ENCODE peak calls at places on chromosome 13, in four cellular contexts. K, A, G and Y are unnamed samples.

GRCh38 chr13:48235100-48235813 is 2.3 kb downstream of the ITM2B start:
- DNase-seq in A (peak), K (no peak), G (no peak), Y (no peak)

GRCh38 chr13:44051405-44051804 is 171.7 kb downstream of the LACC1 start:
- DNase-seq in A (no peak), K (no peak), G (no peak), Y (no peak)

GRCh38 chr13:78160793-78161192 is 242.2 kb upstream of the EDNRB start:
- DNase-seq in G (peak), K (peak), A (peak), Y (peak)

GRCh38 chr13:113608246-113608635 is 23.7 kb downstream of the TFDP1 start:
- DNase-seq in G (no peak), K (no peak), A (no peak), Y (no peak)

GRCh38 chr13:75544681-75545333 is 4.8 kb upstream of the UCHL3 start:
- DNase-seq in A (no peak), G (peak), K (no peak), Y (no peak)

GRCh38 chr13:51620165-51620983 is 36.1 kb downstream of the WDFY2 start:
- DNase-seq in G (peak), A (no peak), K (no peak), Y (no peak)

GRCh38 chr13:113013878-113014751 is 45.1 kb downstream of the MCF2L start:
- DNase-seq in A (no peak), K (no peak), G (no peak), Y (no peak)

GRCh38 chr13:28489975-28490550 is 4.9 kb downstream of the FLT1 start:
- DNase-seq in K (peak), A (no peak), G (no peak), Y (no peak)

GRCh38 chr13:99417151-99417820 is 84.0 kb upstream of the TM9SF2 start:
- DNase-seq in K (no peak), G (no peak), A (no peak), Y (no peak)

GRCh38 chr13:75694742-75695141 is 58.6 kb downstream of the LMO7 start:
- DNase-seq in A (no peak), K (no peak), G (no peak), Y (no peak)

GRCh38 chr13:24640752-24641151 is 39.5 kb upstream of the ATP12A start:
- DNase-seq in G (no peak), K (no peak), A (no peak), Y (no peak)

GRCh38 chr13:40313269-40314200 is 352.9 kb downstream of the FOXO1 start:
- DNase-seq in K (no peak), G (peak), A (no peak), Y (no peak)

GRCh38 chr13:21234537-21234936 is 58.1 kb downstream of the MRPL57 start:
- DNase-seq in K (no peak), A (no peak), G (no peak), Y (no peak)